ENCODE peak calls at places on chromosomes 12 and 14, in ten cellular contexts. G is lower lobe of right lung; H is Caki2; X is NCI-H1436 treated with DMSO at 0.1 percent for 48 hours; F is Karpas-422; L is stimulated activated CD4-positive, alpha-beta T cell treated with anti-CD3 and anti-CD28 coated beads, Interleukin-15, amount 100 ng/mL, for 1 hour; U is HTR-8/SVneo; M is non-pigmented ciliary epithelial cell; S is NCI-H1417; R is NCI-H510A. J is an unnamed sample.

GRCh38 chr14:51004801-51005526 is 60.7 kb upstream of the PYGL start:
- DNase-seq in U (peak; percentile 15), G (no peak), R (no peak), F (no peak), L (no peak), H (peak; percentile 81), S (peak; percentile 12), X (no peak), M (no peak), J (no peak)

GRCh38 chr14:95144849-95145248 is 12.5 kb downstream of the DICER1 start:
- DNase-seq in R (no peak), F (no peak), X (no peak), L (no peak), S (no peak), G (no peak), M (no peak), H (no peak), U (no peak), J (no peak)

GRCh38 chr14:103624860-103625259 is 4.2 kb upstream of the KLC1 start:
- DNase-seq in F (peak; percentile 51), X (no peak), H (peak; percentile 73), U (peak; percentile 75), L (no peak), G (peak; percentile 81), R (peak; percentile 54), M (no peak), S (no peak), J (no peak)

GRCh38 chr14:100530270-100531072 is 56.7 kb downstream of the BEGAIN start:
- DNase-seq in F (no peak), G (peak; percentile 31), X (no peak), L (no peak), R (no peak), U (no peak), H (no peak), M (no peak), S (no peak), J (no peak)

GRCh38 chr12:15404485-15404884 is 82.2 kb downstream of the PTPRO start:
- DNase-seq in H (no peak), X (no peak), S (no peak), U (no peak), L (no peak), F (no peak), G (no peak), M (peak; percentile 31), R (no peak), J (no peak)

GRCh38 chr12:124309231-124309630 is 14.3 kb downstream of the RFLNA start:
- DNase-seq in F (no peak), R (no peak), H (no peak), X (no peak), U (no peak), M (no peak), S (no peak), L (no peak), G (no peak), J (no peak)

GRCh38 chr12:94898388-94898787 is 105.1 kb downstream of the NDUFA12 start:
- DNase-seq in S (no peak), L (no peak), R (no peak), F (no peak), X (no peak), G (no peak), H (no peak), M (no peak), U (no peak), J (no peak)

GRCh38 chr12:94304566-94305061 is 155.1 kb downstream of the CEP83 start:
- DNase-seq in F (no peak), R (no peak), M (peak; percentile 70), S (no peak), U (no peak), G (no peak), H (no peak), L (no peak), X (no peak), J (no peak)

GRCh38 chr12:121806556-121807308 is 2.9 kb downstream of the SETD1B start:
- DNase-seq in S (peak; percentile 44), R (no peak), F (no peak), U (no peak), M (no peak), G (no peak), L (no peak), H (no peak), X (no peak), J (no peak)

GRCh38 chr12:69045430-69045829 is 112.5 kb upstream of the CPM start:
- DNase-seq in R (no peak), G (no peak), H (no peak), L (no peak), S (no peak), U (no peak), F (no peak), M (no peak), X (no peak), J (no peak)

GRCh38 chr12:50062733-50063452 is 5.5 kb downstream of the ASIC1 start:
- DNase-seq in M (no peak), F (no peak), S (no peak), X (no peak), L (no peak), H (no peak), G (peak; percentile 38), U (no peak), R (no peak), J (no peak)

GRCh38 chr12:64556231-64556630 is 54.1 kb upstream of the RASSF3 start:
- DNase-seq in S (no peak), L (no peak), X (no peak), G (no peak), U (no peak), F (no peak), H (no peak), M (no peak), R (no peak), J (no peak)

GRCh38 chr12:125329239-125330238 is 264.3 kb downstream of the AACS start:
- DNase-seq in S (no peak), R (no peak), U (no peak), F (no peak), H (no peak), G (no peak), M (no peak), X (no peak), L (no peak), J (no peak)

GRCh38 chr12:113837059-113837458 is 129.1 kb downstream of the RBM19 start:
- DNase-seq in L (no peak), S (no peak), U (no peak), F (no peak), X (no peak), G (no peak), R (no peak), H (no peak), M (no peak), J (no peak)

GRCh38 chr14:102490456-102490855 is 19.1 kb downstream of the ANKRD9 start:
- DNase-seq in H (no peak), X (no peak), R (no peak), S (no peak), L (no peak), U (no peak), M (no peak), G (no peak), F (no peak), J (no peak)

GRCh38 chr12:128823216-128823915 is 392 bp downstream of the SLC15A4 start:
- DNase-seq in L (no peak), G (peak; percentile 62), F (no peak), U (no peak), S (peak; percentile 86), H (peak; percentile 69), R (peak; percentile 54), M (no peak), X (no peak), J (no peak)

GRCh38 chr14:68369289-68369925 is 423.5 kb downstream of the ZFP36L1 start:
- DNase-seq in X (no peak), U (no peak), R (no peak), H (no peak), G (no peak), S (no peak), M (no peak), L (no peak), F (no peak), J (no peak)

GRCh38 chr12:39752482-39753147 is 133.0 kb upstream of the ABCD2 start:
- DNase-seq in U (no peak), R (no peak), H (no peak), S (no peak), L (no peak), F (no peak), X (no peak), G (no peak), M (no peak), J (no peak)

GRCh38 chr14:79051009-79051710 is 881.0 kb downstream of the NRXN3 start:
- DNase-seq in R (no peak), S (no peak), X (no peak), F (no peak), H (no peak), U (no peak), G (no peak), L (no peak), M (no peak), J (no peak)

GRCh38 chr12:3491938-3492867 is 1.2 kb downstream of the PRMT8 start:
- DNase-seq in L (no peak), G (peak; percentile 59), X (no peak), S (peak; percentile 80), U (peak; percentile 85), R (no peak), M (no peak), F (peak; percentile 58), H (peak; percentile 36), J (no peak)

GRCh38 chr14:52166822-52167221 is 98.0 kb upstream of the NID2 start:
- DNase-seq in G (no peak), M (no peak), S (no peak), U (no peak), R (no peak), L (no peak), H (no peak), F (no peak), X (no peak), J (no peak)